ENCODE peak calls at places on chromosomes 6 and 20, in four cellular contexts. M is HEK293T, V is WTC11, S is K562. W is an unnamed sample.

GRCh38 chr20:14406495-14406894 is 69.1 kb upstream of the FLRT3 start:
- DNase-seq in M (no peak), V (no peak), S (no peak), W (peak)

GRCh38 chr20:62416651-62417637 is 9.9 kb upstream of the CABLES2 start:
- DNase-seq in M (no peak), V (no peak), S (no peak), W (no peak)

GRCh38 chr20:3843490-3843889 is 3.1 kb upstream of the MAVS start:
- DNase-seq in M (no peak), V (no peak), S (peak), W (peak)

GRCh38 chr6:15160812-15161211 is 85.1 kb upstream of the JARID2 start:
- DNase-seq in M (no peak), V (no peak), S (no peak), W (no peak)

GRCh38 chr6:65937982-65938381 is 231.0 kb upstream of the EYS start:
- DNase-seq in M (no peak), V (no peak), S (no peak), W (no peak)

GRCh38 chr20:5078399-5078958 is 41.3 kb downstream of the PCNA start:
- DNase-seq in M (no peak), V (no peak), S (peak), W (peak)

GRCh38 chr20:47318027-47318595 is 38.4 kb downstream of the ZMYND8 start:
- DNase-seq in M (no peak), V (peak), S (no peak), W (peak)

GRCh38 chr6:548517-548916 is 108.4 kb downstream of the HUS1B start:
- DNase-seq in M (no peak), V (no peak), S (no peak), W (no peak)

GRCh38 chr20:3654326-3655031 is 8.7 kb downstream of the GFRA4 start:
- DNase-seq in M (no peak), V (no peak), S (no peak), W (no peak)

GRCh38 chr20:44409132-44409600 is 53.7 kb downstream of the HNF4A start:
- DNase-seq in M (no peak), V (no peak), S (no peak), W (no peak)

GRCh38 chr6:159941286-159942113 is 27.4 kb upstream of the IGF2R start:
- DNase-seq in M (peak), V (no peak), S (no peak), W (peak)
- TF ChIP-seq ELF4 in M (no peak), V (no peak), S (no peak), W (no peak)

GRCh38 chr6:108117427-108118358 is 43.2 kb upstream of the OSTM1 start:
- DNase-seq in M (no peak), V (peak), S (no peak), W (no peak)
- TF ChIP-seq ELF4 in M (no peak), V (no peak), S (no peak), W (no peak)

GRCh38 chr20:64151634-64152530 is 12.4 kb upstream of the MYT1 start:
- DNase-seq in M (no peak), V (no peak), S (no peak), W (peak)

GRCh38 chr20:64154590-64155257 is 9.5 kb upstream of the MYT1 start:
- DNase-seq in M (no peak), V (no peak), S (no peak), W (no peak)

GRCh38 chr20:64153861-64154589 is 10.2 kb upstream of the MYT1 start:
- DNase-seq in M (no peak), V (no peak), S (no peak), W (no peak)

GRCh38 chr20:64153410-64153809 is 10.8 kb upstream of the MYT1 start:
- DNase-seq in M (no peak), V (no peak), S (no peak), W (no peak)

GRCh38 chr20:64152906-64153305 is 11.3 kb upstream of the MYT1 start:
- DNase-seq in M (no peak), V (no peak), S (no peak), W (no peak)
- TF ChIP-seq ELF4 in M (no peak), V (no peak), S (no peak), W (no peak)

GRCh38 chr6:52537001-52537753 is 39.7 kb downstream of the TRAM2 start:
- DNase-seq in M (no peak), V (no peak), S (no peak), W (no peak)

GRCh38 chr6:52540286-52540902 is 36.5 kb downstream of the TRAM2 start:
- DNase-seq in M (no peak), V (no peak), S (no peak), W (no peak)

GRCh38 chr6:52539607-52540006 is 37.3 kb downstream of the TRAM2 start:
- DNase-seq in M (no peak), V (no peak), S (no peak), W (no peak)

GRCh38 chr6:52538252-52538905 is 38.5 kb downstream of the TRAM2 start:
- DNase-seq in M (no peak), V (no peak), S (no peak), W (no peak)

DNA sequence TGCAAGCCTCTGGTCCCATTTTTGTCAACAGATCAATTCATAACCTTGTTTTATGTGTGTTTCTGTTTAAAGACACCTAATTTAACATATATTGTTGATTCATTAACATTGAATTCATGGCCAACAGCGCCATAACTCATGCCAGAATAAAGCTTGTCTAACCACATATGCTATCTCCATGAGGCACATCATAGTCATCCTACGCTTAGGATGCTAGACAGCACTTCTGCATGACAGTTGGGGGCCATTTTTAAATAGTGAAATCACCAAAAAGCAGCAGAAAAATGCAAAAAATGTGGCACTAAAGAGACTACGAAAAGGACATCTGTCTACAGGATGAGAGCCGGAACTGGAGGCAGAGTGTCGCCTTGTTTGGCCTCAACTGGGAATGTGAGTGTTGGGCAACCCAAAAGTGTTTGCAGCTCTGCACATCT is 37.9 kb downstream of the TRAM2 start:
- DNase-seq in M (no peak), V (no peak), S (no peak), W (no peak)
- TF ChIP-seq ELF4 in M (no peak), V (no peak), S (no peak), W (no peak)

DNA sequence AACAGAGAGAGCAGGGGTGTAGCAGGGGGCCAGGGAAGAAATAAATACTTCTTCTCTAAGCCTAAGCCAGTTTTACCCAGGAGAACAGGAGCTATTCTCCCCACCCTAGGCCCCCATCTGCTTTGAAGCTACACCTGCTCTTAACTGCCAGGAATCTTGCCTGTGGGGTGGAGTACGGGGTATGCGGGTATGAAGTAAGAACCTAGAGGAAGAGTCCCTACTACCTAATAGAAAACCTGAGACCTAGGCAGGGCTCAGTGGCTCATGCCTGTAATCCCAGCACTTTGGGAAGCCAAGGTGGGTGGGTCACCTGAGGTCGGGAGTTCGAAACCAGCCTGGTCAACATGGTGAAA is 1.6 kb downstream of the SLC29A1 start:
- DNase-seq in M (no peak), V (no peak), S (no peak), W (no peak)
- TF ChIP-seq ELF4 in M (no peak), V (no peak), S (no peak), W (no peak)

DNA sequence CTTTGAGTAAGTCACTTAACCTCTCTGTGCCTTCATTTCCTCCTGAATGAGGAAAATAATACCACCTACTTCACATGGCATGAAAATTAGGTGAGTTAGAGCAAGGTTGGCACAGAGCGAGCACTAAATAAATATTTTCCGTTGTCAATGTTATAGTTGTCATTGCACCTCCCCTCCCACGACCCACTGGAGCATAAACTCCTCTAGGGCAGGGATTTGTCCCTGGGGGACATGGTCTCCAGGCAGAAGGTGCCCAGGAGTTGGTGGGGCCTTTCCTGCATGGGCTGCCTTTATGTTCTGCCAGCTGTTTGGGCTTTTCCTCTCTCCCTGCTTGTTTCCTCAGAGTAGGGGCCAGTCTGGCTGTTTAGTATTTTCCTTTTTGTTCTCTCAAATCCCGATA is 1.3 kb upstream of the ANGPT4 start:
- DNase-seq in M (no peak), V (no peak), S (no peak), W (no peak)
- TF ChIP-seq ELF4 in M (no peak), V (no peak), S (no peak), W (no peak)

GRCh38 chr6:85867595-85867994 is 224.9 kb upstream of the SYNCRIP start:
- DNase-seq in M (no peak), V (no peak), S (no peak), W (no peak)

GRCh38 chr6:85866373-85866740 is 223.7 kb upstream of the SYNCRIP start:
- DNase-seq in M (no peak), V (no peak), S (no peak), W (no peak)

GRCh38 chr6:85866758-85867401 is 224.2 kb upstream of the SYNCRIP start:
- DNase-seq in M (no peak), V (no peak), S (no peak), W (no peak)

GRCh38 chr6:85864453-85865401 is 222.0 kb upstream of the SYNCRIP start:
- DNase-seq in M (no peak), V (no peak), S (no peak), W (peak)

DNA sequence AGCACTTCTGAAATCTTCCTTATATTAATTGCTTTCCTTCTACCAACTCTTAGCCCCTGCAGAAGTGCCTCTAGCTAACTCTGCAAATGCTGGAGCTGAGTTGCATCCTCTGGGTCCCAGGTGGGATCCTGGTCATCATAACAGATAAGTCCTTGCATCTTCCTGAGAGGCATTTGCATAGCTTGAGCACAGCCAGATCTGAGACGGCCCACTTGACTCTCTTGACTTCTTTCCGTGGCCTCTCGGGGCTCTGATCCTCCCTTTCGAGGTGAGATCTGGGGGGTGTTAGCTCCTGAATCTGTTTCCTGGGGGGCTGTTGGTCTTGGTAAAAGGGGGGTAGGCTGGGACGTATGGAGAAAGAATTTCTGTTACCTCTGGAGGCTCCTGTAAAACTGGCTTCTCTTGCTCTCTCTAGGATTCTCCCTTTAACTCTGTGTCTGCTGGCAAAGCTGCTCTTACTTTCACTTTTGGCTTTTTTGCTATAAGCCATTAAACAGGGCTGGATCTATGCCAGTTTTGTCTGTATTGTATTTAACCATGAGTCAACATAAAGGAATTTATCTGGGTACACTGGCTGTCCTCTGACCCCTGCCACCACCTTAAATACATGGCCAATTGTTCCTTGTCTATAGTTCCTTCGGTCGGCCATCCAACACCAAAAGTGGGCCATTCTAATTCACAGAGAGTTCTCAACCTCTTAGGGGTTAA is 223.1 kb upstream of the SYNCRIP start:
- DNase-seq in M (no peak), V (no peak), S (no peak), W (peak)
- TF ChIP-seq ELF4 in M (no peak), V (no peak), S (no peak), W (no peak)

W was measured in HepG2.